ENCODE peak calls at places on chromosomes 11 and 22, in six cellular contexts. M is SK-N-SH, C is HCT116, D is caudate nucleus, Q is heart left ventricle, V is psoas muscle. Z is an unnamed sample.

GRCh38 chr11:80593981-80594380 is 1153.2 kb upstream of the TENM4 start:
- DNase-seq in M (no peak), C (no peak), D (no peak), Q (no peak), V (no peak), Z (no peak)

GRCh38 chr11:64148917-64149617 is 16.8 kb downstream of the MACROD1 start:
- DNase-seq in M (no peak), C (no peak), D (no peak), Q (no peak), V (peak; percentile 61), Z (no peak)

GRCh38 chr11:95520765-95521542 is 268.6 kb downstream of the FAM76B start:
- DNase-seq in M (no peak), C (no peak), D (peak; percentile 27), Q (no peak), V (no peak), Z (no peak)

GRCh38 chr22:38172489-38173155 is 9.0 kb downstream of the PLA2G6 start:
- DNase-seq in M (no peak), C (no peak), D (peak; percentile 20), Q (peak; percentile 82), V (peak; percentile 77), Z (peak; percentile 83)

GRCh38 chr22:41910050-41910598 is 4.8 kb downstream of the SHISA8 start:
- DNase-seq in M (peak; percentile 73), C (no peak), D (no peak), Q (no peak), V (no peak), Z (no peak)

GRCh38 chr22:23400286-23400981 is 179.7 kb downstream of the IGLL1 start:
- DNase-seq in M (no peak), C (no peak), D (no peak), Q (no peak), V (no peak), Z (no peak)

GRCh38 chr11:8814923-8815240 is 96.1 kb upstream of the AKIP1 start:
- DNase-seq in M (no peak), C (no peak), D (no peak), Q (no peak), V (no peak), Z (no peak)

GRCh38 chr11:78660451-78660850 is 85.8 kb upstream of the NARS2 start:
- DNase-seq in M (no peak), C (no peak), D (no peak), Q (no peak), V (no peak), Z (no peak)

GRCh38 chr11:14537134-14537599 is 17.0 kb upstream of the PSMA1 start:
- DNase-seq in M (peak; percentile 68), C (no peak), D (peak; percentile 50), Q (no peak), V (no peak), Z (no peak)

GRCh38 chr11:62664405-62665074 is 470 bp downstream of the C11orf98 start:
- DNase-seq in M (peak; percentile 73), C (no peak), D (peak; percentile 74), Q (peak; percentile 5), V (peak; percentile 75), Z (no peak)

GRCh38 chr11:61516675-61517516 is 8.3 kb downstream of the LRRC10B start:
- DNase-seq in M (peak; percentile 93), C (no peak), D (peak; percentile 59), Q (no peak), V (no peak), Z (no peak)

GRCh38 chr22:36052505-36052941 is 23.9 kb upstream of the RBFOX2 start:
- DNase-seq in M (no peak), C (peak; percentile 77), D (no peak), Q (no peak), V (no peak), Z (no peak)

GRCh38 chr11:114285599-114285998 is 10.6 kb upstream of the NNMT start:
- DNase-seq in M (no peak), C (no peak), D (no peak), Q (no peak), V (no peak), Z (no peak)

GRCh38 chr22:38871360-38872171 is 450 bp downstream of the CBX6 start:
- DNase-seq in M (no peak), C (no peak), D (peak; percentile 31), Q (no peak), V (no peak), Z (peak; percentile 57)

GRCh38 chr22:20031732-20032406 is 11.0 kb downstream of the TANGO2 start:
- DNase-seq in M (no peak), C (no peak), D (no peak), Q (peak; percentile 42), V (no peak), Z (no peak)

GRCh38 chr22:50505776-50506610 is 1.5 kb downstream of the LMF2 start:
- DNase-seq in M (no peak), C (no peak), D (peak; percentile 17), Q (no peak), V (no peak), Z (no peak)
- H3K27ac ChIP-seq in M (no peak overlapping the region), C (peak overlapping the region; percentile 18), D (no peak overlapping the region), Q (no peak overlapping the region), V (no peak overlapping the region), Z (peak overlapping the region; percentile 87)

DNA sequence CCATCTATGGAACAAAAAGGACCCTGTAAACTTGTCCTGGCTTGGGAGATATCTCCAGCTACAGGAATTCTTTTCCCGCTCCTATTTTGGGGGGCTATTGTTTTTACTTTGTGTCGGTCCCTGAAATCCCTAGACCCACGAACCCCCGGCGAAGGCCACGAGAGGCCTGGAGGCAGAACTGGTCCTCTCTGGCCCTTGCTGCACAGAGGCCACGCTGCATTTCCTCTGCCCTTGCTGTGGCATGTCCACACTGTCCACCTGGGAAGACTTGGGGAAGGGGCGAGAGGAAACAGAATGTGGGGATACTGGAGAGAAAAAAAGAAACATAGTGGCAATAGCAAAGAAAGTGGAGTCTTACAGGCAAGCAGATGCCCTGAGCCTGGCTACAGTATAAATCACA is 2.3 kb upstream of the ANO1 start:
- DNase-seq in M (no peak), C (no peak), D (no peak), Q (no peak), V (no peak), Z (no peak)
- H3K27ac ChIP-seq in M (no peak overlapping the region), C (no peak overlapping the region), D (no peak overlapping the region), Q (no peak overlapping the region), V (no peak overlapping the region), Z (no peak overlapping the region)

GRCh38 chr11:17352925-17353227 is 1.3 kb downstream of the NCR3LG1 start:
- DNase-seq in M (peak; percentile 52), C (no peak), D (no peak), Q (peak; percentile 64), V (no peak), Z (peak; percentile 63)
- H3K27ac ChIP-seq in M (peak overlapping the region; percentile 84), C (no peak overlapping the region), D (peak overlapping the region; percentile 78), Q (peak overlapping the region; percentile 87), V (no peak overlapping the region), Z (peak overlapping the region; percentile 87)

DNA sequence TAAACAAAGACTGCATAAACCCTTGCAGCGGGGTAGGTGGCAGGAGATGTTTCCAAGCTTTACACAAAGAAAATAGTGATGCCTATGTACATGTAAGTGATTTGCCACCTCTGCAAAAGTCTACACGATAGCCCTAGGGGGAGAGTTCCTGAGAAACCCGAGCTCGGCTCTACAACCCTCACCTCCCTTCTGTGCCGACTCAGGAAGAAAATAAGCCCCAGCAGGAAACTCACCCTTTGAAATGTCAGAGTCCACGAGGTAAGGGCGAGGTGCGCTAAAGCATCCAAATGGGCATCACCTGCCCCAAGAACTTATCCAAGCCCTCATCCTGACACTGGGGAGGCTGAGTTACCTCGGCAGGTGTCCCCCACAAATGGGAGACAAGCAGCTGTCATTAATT is 105.0 kb upstream of the KIRREL3 start:
- DNase-seq in M (no peak), C (no peak), D (no peak), Q (no peak), V (no peak), Z (no peak)
- H3K27ac ChIP-seq in M (no peak overlapping the region), C (no peak overlapping the region), D (no peak overlapping the region), Q (no peak overlapping the region), V (no peak overlapping the region), Z (no peak overlapping the region)

GRCh38 chr11:69165775-69166174 is 10.0 kb downstream of the SMIM38 start:
- DNase-seq in M (no peak), C (no peak), D (no peak), Q (no peak), V (no peak), Z (no peak)

GRCh38 chr11:69167916-69168691 is 12.4 kb downstream of the SMIM38 start:
- DNase-seq in M (no peak), C (no peak), D (no peak), Q (no peak), V (no peak), Z (no peak)

GRCh38 chr11:69166186-69167115 is 10.7 kb downstream of the SMIM38 start:
- DNase-seq in M (peak; percentile 46), C (peak; percentile 35), D (no peak), Q (peak; percentile 68), V (no peak), Z (no peak)

GRCh38 chr11:69169479-69169878 is 13.7 kb downstream of the SMIM38 start:
- DNase-seq in M (no peak), C (no peak), D (no peak), Q (no peak), V (no peak), Z (no peak)

GRCh38 chr11:69167130-69167915 is 11.6 kb downstream of the SMIM38 start:
- DNase-seq in M (no peak), C (no peak), D (no peak), Q (no peak), V (no peak), Z (no peak)
- H3K27ac ChIP-seq in M (no peak overlapping the region), C (peak overlapping the region; percentile 2), D (no peak overlapping the region), Q (no peak overlapping the region), V (no peak overlapping the region), Z (no peak overlapping the region)

GRCh38 chr11:3723014-3723708 is 52.0 kb upstream of the CHRNA10 start:
- DNase-seq in M (no peak), C (no peak), D (no peak), Q (no peak), V (no peak), Z (no peak)
- H3K27ac ChIP-seq in M (peak overlapping the region; percentile 71), C (no peak overlapping the region), D (no peak overlapping the region), Q (no peak overlapping the region), V (peak overlapping the region; percentile 34), Z (no peak overlapping the region)

GRCh38 chr11:34588023-34588422 is 32.9 kb upstream of the EHF start:
- DNase-seq in M (no peak), C (no peak), D (no peak), Q (no peak), V (no peak), Z (no peak)
- H3K27ac ChIP-seq in M (no peak overlapping the region), C (no peak overlapping the region), D (no peak overlapping the region), Q (no peak overlapping the region), V (no peak overlapping the region), Z (no peak overlapping the region)

GRCh38 chr11:122095950-122096942 is 19.8 kb downstream of the BLID start:
- DNase-seq in M (no peak), C (no peak), D (no peak), Q (no peak), V (no peak), Z (no peak)
- H3K27ac ChIP-seq in M (peak overlapping the region; percentile 98), C (no peak overlapping the region), D (peak overlapping the region; percentile 80), Q (peak overlapping the region; percentile 90), V (peak overlapping the region; percentile 90), Z (peak overlapping the region; percentile 4)

GRCh38 chr11:45857834-45858492 is 10.7 kb downstream of the CRY2 start:
- DNase-seq in M (peak; percentile 60), C (no peak), D (peak; percentile 67), Q (no peak), V (peak; percentile 78), Z (peak; percentile 76)
- H3K27ac ChIP-seq in M (peak overlapping the region; percentile 87), C (no peak overlapping the region), D (peak overlapping the region; percentile 86), Q (peak overlapping the region; percentile 85), V (peak overlapping the region; percentile 84), Z (peak overlapping the region; percentile 88)

Z was measured in right atrium auricular region.